ENCODE peak calls at places on chromosome 13, in five cellular contexts. C is stimulated activated CD4-positive, alpha-beta T cell treated with anti-CD3 and anti-CD28 coated beads, Interleukin-1b, Interleukin-23, amount 100 ng/mL, for 24 hours; D is AG20443; W is AG04449; G is NB4. F is an unnamed sample.

GRCh38 chr13:114057131-114058050 is 75.0 kb downstream of the RASA3 start:
- DNase-seq in C (no peak), D (no peak), W (no peak), G (peak; percentile 64), F (no peak)

GRCh38 chr13:65613004-65613403 is 1617.1 kb downstream of the PCDH9 start:
- DNase-seq in C (no peak), D (no peak), W (no peak), G (peak; percentile 3), F (no peak)

GRCh38 chr13:111662895-111663294 is 342.5 kb downstream of the TEX29 start:
- DNase-seq in C (no peak), D (no peak), W (no peak), G (no peak), F (no peak)

GRCh38 chr13:31773538-31773937 is 34.2 kb downstream of the RXFP2 start:
- DNase-seq in C (no peak), D (peak; percentile 46), W (no peak), G (no peak), F (no peak)

GRCh38 chr13:86757236-86757978 is 913.8 kb upstream of the SLITRK5 start:
- DNase-seq in C (no peak), D (no peak), W (no peak), G (no peak), F (no peak)

GRCh38 chr13:33388254-33388998 is 102.9 kb upstream of the STARD13 start:
- DNase-seq in C (no peak), D (peak; percentile 27), W (no peak), G (no peak), F (no peak)

GRCh38 chr13:45200701-45201230 is at the start of gene KCTD4:
- DNase-seq in C (no peak), D (no peak), W (no peak), G (no peak), F (no peak)

GRCh38 chr13:40666905-40667621 is 622 bp upstream of the FOXO1 start:
- DNase-seq in C (no peak), D (peak; percentile 80), W (no peak), G (peak; percentile 69), F (peak; percentile 70)

GRCh38 chr13:65054277-65054676 is 2175.9 kb downstream of the PCDH9 start:
- DNase-seq in C (no peak), D (no peak), W (no peak), G (no peak), F (no peak)

GRCh38 chr13:80133631-80134083 is 207.3 kb downstream of the SPRY2 start:
- DNase-seq in C (no peak), D (no peak), W (no peak), G (no peak), F (no peak)

GRCh38 chr13:24923305-24923640 is 159.3 kb downstream of the RNF17 start:
- DNase-seq in C (no peak), D (peak; percentile 52), W (peak; percentile 34), G (peak; percentile 82), F (peak; percentile 61)

GRCh38 chr13:99922631-99923404 is 48.7 kb downstream of the ZIC5 start:
- DNase-seq in C (no peak), D (no peak), W (no peak), G (no peak), F (no peak)

GRCh38 chr13:28657784-28658538 is 969 bp upstream of the POMP start:
- DNase-seq in C (no peak), D (no peak), W (no peak), G (peak; percentile 62), F (peak; percentile 71)

GRCh38 chr13:28493740-28494536 is 990 bp downstream of the FLT1 start:
- DNase-seq in C (peak; percentile 2), D (peak; percentile 55), W (no peak), G (no peak), F (no peak)

GRCh38 chr13:19670147-19670546 is 36.7 kb downstream of the MPHOSPH8 start:
- DNase-seq in C (no peak), D (no peak), W (no peak), G (no peak), F (no peak)

GRCh38 chr13:21463424-21463823 is 4.3 kb upstream of the ZDHHC20 start:
- DNase-seq in C (no peak), D (no peak), W (no peak), G (no peak), F (no peak)

GRCh38 chr13:112679932-112680677 is 9.7 kb upstream of the ATP11A start:
- DNase-seq in C (no peak), D (no peak), W (no peak), G (no peak), F (no peak)

GRCh38 chr13:70408865-70409264 is 300.6 kb upstream of the KLHL1 start:
- DNase-seq in C (no peak), D (no peak), W (no peak), G (no peak), F (no peak)

GRCh38 chr13:28077231-28077630 is 23.1 kb downstream of the FLT3 start:
- DNase-seq in C (no peak), D (no peak), W (no peak), G (peak; percentile 50), F (no peak)

GRCh38 chr13:47594833-47595232 is 406.2 kb downstream of the SUCLA2 start:
- DNase-seq in C (no peak), D (no peak), W (no peak), G (peak; percentile 47), F (peak; percentile 46)

GRCh38 chr13:29548722-29549446 is 46.6 kb downstream of the SLC7A1 start:
- DNase-seq in C (no peak), D (no peak), W (no peak), G (no peak), F (no peak)

GRCh38 chr13:25502551-25502950 is 130.8 kb downstream of the ATP8A2 start:
- DNase-seq in C (no peak), D (no peak), W (no peak), G (no peak), F (no peak)

GRCh38 chr13:29081036-29081435 is 260.9 kb downstream of the MTUS2 start:
- DNase-seq in C (no peak), D (no peak), W (no peak), G (peak; percentile 59), F (peak; percentile 59)

GRCh38 chr13:66138172-66138811 is 1091.8 kb downstream of the PCDH9 start:
- DNase-seq in C (no peak), D (no peak), W (no peak), G (no peak), F (peak; percentile 54)

GRCh38 chr13:41533676-41534075 is 76.3 kb downstream of the RGCC start:
- DNase-seq in C (no peak), D (peak; percentile 61), W (no peak), G (no peak), F (no peak)

GRCh38 chr13:45333973-45334922 is 6.7 kb downstream of the TPT1 start:
- DNase-seq in C (no peak), D (no peak), W (no peak), G (peak; percentile 88), F (peak; percentile 89)

GRCh38 chr13:114022876-114023275 is 49.0 kb upstream of the C13orf46 start:
- DNase-seq in C (no peak), D (no peak), W (no peak), G (no peak), F (no peak)

GRCh38 chr13:80340643-80341097 is 256 bp downstream of the SPRY2 start:
- DNase-seq in C (no peak), D (no peak), W (no peak), G (peak; percentile 88), F (peak; percentile 80)

GRCh38 chr13:38872693-38873092 is 117.9 kb downstream of the STOML3 start:
- DNase-seq in C (peak; percentile 17), D (peak; percentile 14), W (no peak), G (peak; percentile 57), F (peak; percentile 9)

GRCh38 chr13:42363941-42364612 is 92.1 kb downstream of the AKAP11 start:
- DNase-seq in C (no peak), D (no peak), W (no peak), G (peak; percentile 28), F (no peak)

GRCh38 chr13:51721485-51721884 is 82.5 kb downstream of the DHRS12 start:
- DNase-seq in C (no peak), D (no peak), W (no peak), G (no peak), F (no peak)

GRCh38 chr13:72025836-72026235 is 158.8 kb upstream of the DACH1 start:
- DNase-seq in C (no peak), D (no peak), W (no peak), G (no peak), F (no peak)

GRCh38 chr13:95553614-95554385 is 1.3 kb downstream of the CLDN10 start:
- DNase-seq in C (no peak), D (peak; percentile 22), W (no peak), G (no peak), F (no peak)

GRCh38 chr13:109836629-109837607 is 50.5 kb upstream of the IRS2 start:
- DNase-seq in C (no peak), D (no peak), W (no peak), G (no peak), F (no peak)

GRCh38 chr13:51912091-51912490 is 50.3 kb downstream of the CCDC70 start:
- DNase-seq in C (no peak), D (no peak), W (no peak), G (no peak), F (no peak)

GRCh38 chr13:98478134-98479129 is 98.5 kb downstream of the STK24 start:
- DNase-seq in C (no peak), D (peak; percentile 52), W (no peak), G (peak; percentile 90), F (peak; percentile 33)

GRCh38 chr13:73984949-73985691 is 149.1 kb downstream of the KLF12 start:
- DNase-seq in C (peak; percentile 58), D (no peak), W (no peak), G (no peak), F (no peak)

GRCh38 chr13:99626461-99627082 is 125.3 kb downstream of the TM9SF2 start:
- DNase-seq in C (no peak), D (peak; percentile 77), W (peak; percentile 4), G (no peak), F (no peak)

GRCh38 chr13:20559659-20560356 is 7.1 kb upstream of the IFT88 start:
- DNase-seq in C (no peak), D (no peak), W (no peak), G (no peak), F (no peak)